ENCODE peak calls at places on chromosomes 5 and 9, in eight cellular contexts. One of them, this sample, is unnamed.

GRCh38 chr5:168686837-168687236 is 107.7 kb upstream of the PANK3 start:
- DNase-seq in iris pigment epithelial cell: no peak
- DNase-seq in T1000: no peak
- DNase-seq in uterus: no peak
- DNase-seq in HEK293T: no peak
- DNase-seq in globus pallidus: no peak
- DNase-seq in LoVo: no peak
- DNase-seq in skeletal muscle cell: no peak
- DNase-seq in this sample: no peak

GRCh38 chr5:171427318-171428167 is 8.1 kb downstream of the FGF18 start:
- DNase-seq in iris pigment epithelial cell: no peak
- DNase-seq in T1000: no peak
- DNase-seq in uterus: no peak
- DNase-seq in HEK293T: no peak
- DNase-seq in globus pallidus: no peak
- DNase-seq in LoVo: no peak
- DNase-seq in skeletal muscle cell: no peak
- DNase-seq in this sample: no peak

GRCh38 chr5:67416133-67416937 is 219.7 kb upstream of the CD180 start:
- DNase-seq in iris pigment epithelial cell: no peak
- DNase-seq in T1000: no peak
- DNase-seq in uterus: no peak
- DNase-seq in HEK293T: no peak
- DNase-seq in globus pallidus: no peak
- DNase-seq in LoVo: no peak
- DNase-seq in skeletal muscle cell: no peak
- DNase-seq in this sample: no peak

GRCh38 chr5:32100230-32100629 is 73.9 kb downstream of the GOLPH3 start:
- DNase-seq in iris pigment epithelial cell: no peak
- DNase-seq in T1000: no peak
- DNase-seq in uterus: no peak
- DNase-seq in HEK293T: no peak
- DNase-seq in globus pallidus: peak
- DNase-seq in LoVo: no peak
- DNase-seq in skeletal muscle cell: no peak
- DNase-seq in this sample: no peak

GRCh38 chr9:126661521-126662251 is 48.0 kb downstream of the LMX1B start:
- DNase-seq in iris pigment epithelial cell: peak
- DNase-seq in T1000: no peak
- DNase-seq in uterus: no peak
- DNase-seq in HEK293T: no peak
- DNase-seq in globus pallidus: no peak
- DNase-seq in LoVo: no peak
- DNase-seq in skeletal muscle cell: no peak
- DNase-seq in this sample: no peak

GRCh38 chr9:93027750-93028149 is 30.8 kb upstream of the SUSD3 start:
- DNase-seq in iris pigment epithelial cell: no peak
- DNase-seq in T1000: no peak
- DNase-seq in uterus: no peak
- DNase-seq in HEK293T: no peak
- DNase-seq in globus pallidus: no peak
- DNase-seq in LoVo: no peak
- DNase-seq in skeletal muscle cell: no peak
- DNase-seq in this sample: no peak

GRCh38 chr9:101131326-101131725 is 102.8 kb downstream of the PLPPR1 start:
- DNase-seq in iris pigment epithelial cell: no peak
- DNase-seq in T1000: no peak
- DNase-seq in uterus: no peak
- DNase-seq in HEK293T: no peak
- DNase-seq in globus pallidus: no peak
- DNase-seq in LoVo: no peak
- DNase-seq in skeletal muscle cell: no peak
- DNase-seq in this sample: no peak

GRCh38 chr9:83432104-83432627 is 106.0 kb downstream of the FRMD3 start:
- DNase-seq in iris pigment epithelial cell: no peak
- DNase-seq in T1000: peak
- DNase-seq in uterus: peak
- DNase-seq in HEK293T: no peak
- DNase-seq in globus pallidus: peak
- DNase-seq in LoVo: peak
- DNase-seq in skeletal muscle cell: peak
- DNase-seq in this sample: no peak

GRCh38 chr5:81552844-81553569 is 159.1 kb upstream of the ACOT12 start:
- DNase-seq in iris pigment epithelial cell: peak
- DNase-seq in T1000: no peak
- DNase-seq in uterus: no peak
- DNase-seq in HEK293T: no peak
- DNase-seq in globus pallidus: no peak
- DNase-seq in LoVo: no peak
- DNase-seq in skeletal muscle cell: no peak
- DNase-seq in this sample: no peak

GRCh38 chr5:21254161-21254560 is 1266.2 kb upstream of the CDH18 start:
- DNase-seq in iris pigment epithelial cell: no peak
- DNase-seq in T1000: no peak
- DNase-seq in uterus: no peak
- DNase-seq in HEK293T: no peak
- DNase-seq in globus pallidus: no peak
- DNase-seq in LoVo: no peak
- DNase-seq in skeletal muscle cell: no peak
- DNase-seq in this sample: no peak

GRCh38 chr9:26301659-26302058 is 590.9 kb downstream of the CAAP1 start:
- DNase-seq in iris pigment epithelial cell: no peak
- DNase-seq in T1000: no peak
- DNase-seq in uterus: no peak
- DNase-seq in HEK293T: no peak
- DNase-seq in globus pallidus: no peak
- DNase-seq in LoVo: no peak
- DNase-seq in skeletal muscle cell: no peak
- DNase-seq in this sample: no peak

GRCh38 chr5:127840198-127840524 is 137.0 kb downstream of the CCDC192 start:
- DNase-seq in iris pigment epithelial cell: no peak
- DNase-seq in T1000: no peak
- DNase-seq in uterus: no peak
- DNase-seq in HEK293T: no peak
- DNase-seq in globus pallidus: no peak
- DNase-seq in LoVo: no peak
- DNase-seq in skeletal muscle cell: no peak
- DNase-seq in this sample: no peak

GRCh38 chr5:110925398-110925797 is 146.1 kb upstream of the TSLP start:
- DNase-seq in iris pigment epithelial cell: peak
- DNase-seq in T1000: no peak
- DNase-seq in uterus: no peak
- DNase-seq in HEK293T: no peak
- DNase-seq in globus pallidus: no peak
- DNase-seq in LoVo: no peak
- DNase-seq in skeletal muscle cell: no peak
- DNase-seq in this sample: no peak

GRCh38 chr5:173256800-173257199 is 21.8 kb upstream of the NKX2-5 start:
- DNase-seq in iris pigment epithelial cell: no peak
- DNase-seq in T1000: no peak
- DNase-seq in uterus: no peak
- DNase-seq in HEK293T: no peak
- DNase-seq in globus pallidus: no peak
- DNase-seq in LoVo: no peak
- DNase-seq in skeletal muscle cell: no peak
- DNase-seq in this sample: no peak

GRCh38 chr5:31270396-31270795 is 76.9 kb downstream of the CDH6 start:
- DNase-seq in iris pigment epithelial cell: peak
- DNase-seq in T1000: no peak
- DNase-seq in uterus: no peak
- DNase-seq in HEK293T: peak
- DNase-seq in globus pallidus: peak
- DNase-seq in LoVo: no peak
- DNase-seq in skeletal muscle cell: no peak
- DNase-seq in this sample: no peak

GRCh38 chr5:50583621-50584020 is 82.8 kb upstream of the PARP8 start:
- DNase-seq in iris pigment epithelial cell: no peak
- DNase-seq in T1000: no peak
- DNase-seq in uterus: no peak
- DNase-seq in HEK293T: no peak
- DNase-seq in globus pallidus: no peak
- DNase-seq in LoVo: no peak
- DNase-seq in skeletal muscle cell: no peak
- DNase-seq in this sample: no peak

GRCh38 chr5:4639959-4640358 is 500.2 kb upstream of the ADAMTS16 start:
- DNase-seq in iris pigment epithelial cell: no peak
- DNase-seq in T1000: no peak
- DNase-seq in uterus: no peak
- DNase-seq in HEK293T: no peak
- DNase-seq in globus pallidus: no peak
- DNase-seq in LoVo: no peak
- DNase-seq in skeletal muscle cell: no peak
- DNase-seq in this sample: no peak

GRCh38 chr9:111393971-111394370 is 63.9 kb upstream of the OR2K2 start:
- DNase-seq in iris pigment epithelial cell: peak
- DNase-seq in T1000: no peak
- DNase-seq in uterus: no peak
- DNase-seq in HEK293T: no peak
- DNase-seq in globus pallidus: no peak
- DNase-seq in LoVo: no peak
- DNase-seq in skeletal muscle cell: no peak
- DNase-seq in this sample: no peak

GRCh38 chr5:55324815-55325418 is 17.1 kb downstream of the MTREX start:
- DNase-seq in iris pigment epithelial cell: peak
- DNase-seq in T1000: no peak
- DNase-seq in uterus: no peak
- DNase-seq in HEK293T: peak
- DNase-seq in globus pallidus: peak
- DNase-seq in LoVo: peak
- DNase-seq in skeletal muscle cell: no peak
- DNase-seq in this sample: no peak

GRCh38 chr5:144467795-144468194 is 297.1 kb downstream of the KCTD16 start:
- DNase-seq in iris pigment epithelial cell: peak
- DNase-seq in T1000: no peak
- DNase-seq in uterus: no peak
- DNase-seq in HEK293T: peak
- DNase-seq in globus pallidus: peak
- DNase-seq in LoVo: peak
- DNase-seq in skeletal muscle cell: peak
- DNase-seq in this sample: no peak

GRCh38 chr5:130541617-130542221 is 623.3 kb downstream of the HINT1 start:
- DNase-seq in iris pigment epithelial cell: peak
- DNase-seq in T1000: no peak
- DNase-seq in uterus: no peak
- DNase-seq in HEK293T: no peak
- DNase-seq in globus pallidus: no peak
- DNase-seq in LoVo: peak
- DNase-seq in skeletal muscle cell: peak
- DNase-seq in this sample: no peak